ENCODE peak calls at places on chromosomes 12 and 14, in nine cellular contexts. One of them, this sample, is unnamed.

GRCh38 chr14:60585676-60586075 is 63.6 kb downstream of the SIX1 start:
- DNase-seq in fibroblast of the aortic adventitia: no peak
- DNase-seq in esophagus squamous epithelium: no peak
- DNase-seq in AG04450: no peak
- DNase-seq in fibroblast of pulmonary artery: no peak
- DNase-seq in AG04449: no peak
- DNase-seq in lower leg skin: no peak
- DNase-seq in GM12865: no peak
- DNase-seq in left ventricle myocardium inferior: no peak
- DNase-seq in this sample: no peak

GRCh38 chr14:61227893-61228591 is 53.1 kb downstream of the TMEM30B start:
- DNase-seq in fibroblast of the aortic adventitia: no peak
- DNase-seq in esophagus squamous epithelium: no peak
- DNase-seq in AG04450: no peak
- DNase-seq in fibroblast of pulmonary artery: no peak
- DNase-seq in AG04449: no peak
- DNase-seq in lower leg skin: no peak
- DNase-seq in GM12865: no peak
- DNase-seq in left ventricle myocardium inferior: no peak
- DNase-seq in this sample: no peak

GRCh38 chr14:85762523-85762922 is 232.6 kb downstream of the FLRT2 start:
- DNase-seq in fibroblast of the aortic adventitia: no peak
- DNase-seq in esophagus squamous epithelium: no peak
- DNase-seq in AG04450: no peak
- DNase-seq in fibroblast of pulmonary artery: no peak
- DNase-seq in AG04449: no peak
- DNase-seq in lower leg skin: no peak
- DNase-seq in GM12865: no peak
- DNase-seq in left ventricle myocardium inferior: no peak
- DNase-seq in this sample: no peak

GRCh38 chr14:105473677-105474477 is 744 bp upstream of the CRIP2 start:
- DNase-seq in fibroblast of the aortic adventitia: peak; percentile 67
- DNase-seq in esophagus squamous epithelium: peak; percentile 41
- DNase-seq in AG04450: peak; percentile 61
- DNase-seq in fibroblast of pulmonary artery: peak; percentile 91
- DNase-seq in AG04449: no peak
- DNase-seq in lower leg skin: peak; percentile 83
- DNase-seq in GM12865: no peak
- DNase-seq in left ventricle myocardium inferior: peak; percentile 97
- DNase-seq in this sample: peak; percentile 74

GRCh38 chr12:54374555-54375257 is 9.8 kb downstream of the ZNF385A start:
- DNase-seq in fibroblast of the aortic adventitia: no peak
- DNase-seq in esophagus squamous epithelium: no peak
- DNase-seq in AG04450: no peak
- DNase-seq in fibroblast of pulmonary artery: no peak
- DNase-seq in AG04449: no peak
- DNase-seq in lower leg skin: no peak
- DNase-seq in GM12865: no peak
- DNase-seq in left ventricle myocardium inferior: peak; percentile 63
- DNase-seq in this sample: no peak

GRCh38 chr12:110039085-110039807 is 9.1 kb downstream of the C12orf76 start:
- DNase-seq in fibroblast of the aortic adventitia: peak; percentile 96
- DNase-seq in esophagus squamous epithelium: no peak
- DNase-seq in AG04450: peak; percentile 95
- DNase-seq in fibroblast of pulmonary artery: peak; percentile 95
- DNase-seq in AG04449: peak; percentile 91
- DNase-seq in lower leg skin: no peak
- DNase-seq in GM12865: peak; percentile 10
- DNase-seq in left ventricle myocardium inferior: no peak
- DNase-seq in this sample: peak; percentile 99

GRCh38 chr12:31009976-31010375 is 63.7 kb upstream of the DDX11 start:
- DNase-seq in fibroblast of the aortic adventitia: no peak
- DNase-seq in esophagus squamous epithelium: no peak
- DNase-seq in AG04450: no peak
- DNase-seq in fibroblast of pulmonary artery: no peak
- DNase-seq in AG04449: no peak
- DNase-seq in lower leg skin: no peak
- DNase-seq in GM12865: no peak
- DNase-seq in left ventricle myocardium inferior: no peak
- DNase-seq in this sample: no peak

GRCh38 chr12:5787828-5788227 is 157.2 kb downstream of the ANO2 start:
- DNase-seq in fibroblast of the aortic adventitia: no peak
- DNase-seq in esophagus squamous epithelium: no peak
- DNase-seq in AG04450: no peak
- DNase-seq in fibroblast of pulmonary artery: no peak
- DNase-seq in AG04449: no peak
- DNase-seq in lower leg skin: no peak
- DNase-seq in GM12865: no peak
- DNase-seq in left ventricle myocardium inferior: no peak
- DNase-seq in this sample: no peak

GRCh38 chr14:93381644-93382043 is 34.7 kb downstream of the COX8C start:
- DNase-seq in fibroblast of the aortic adventitia: no peak
- DNase-seq in esophagus squamous epithelium: no peak
- DNase-seq in AG04450: no peak
- DNase-seq in fibroblast of pulmonary artery: no peak
- DNase-seq in AG04449: no peak
- DNase-seq in lower leg skin: no peak
- DNase-seq in GM12865: peak; percentile 48
- DNase-seq in left ventricle myocardium inferior: no peak
- DNase-seq in this sample: no peak

GRCh38 chr12:27355979-27356378 is 23.3 kb downstream of the BMAL2 start:
- DNase-seq in fibroblast of the aortic adventitia: peak; percentile 40
- DNase-seq in esophagus squamous epithelium: no peak
- DNase-seq in AG04450: no peak
- DNase-seq in fibroblast of pulmonary artery: no peak
- DNase-seq in AG04449: no peak
- DNase-seq in lower leg skin: no peak
- DNase-seq in GM12865: no peak
- DNase-seq in left ventricle myocardium inferior: no peak
- DNase-seq in this sample: no peak

GRCh38 chr12:49842519-49843352 is at the start of gene BCDIN3D:
- DNase-seq in fibroblast of the aortic adventitia: peak; percentile 91
- DNase-seq in esophagus squamous epithelium: peak; percentile 66
- DNase-seq in AG04450: peak; percentile 65
- DNase-seq in fibroblast of pulmonary artery: peak; percentile 93
- DNase-seq in AG04449: peak; percentile 29
- DNase-seq in lower leg skin: peak; percentile 91
- DNase-seq in GM12865: peak; percentile 94
- DNase-seq in left ventricle myocardium inferior: peak; percentile 93
- DNase-seq in this sample: peak; percentile 90

GRCh38 chr12:78703820-78704525 is 160.6 kb upstream of the SYT1 start:
- DNase-seq in fibroblast of the aortic adventitia: peak; percentile 85
- DNase-seq in esophagus squamous epithelium: no peak
- DNase-seq in AG04450: peak; percentile 48
- DNase-seq in fibroblast of pulmonary artery: peak; percentile 80
- DNase-seq in AG04449: peak; percentile 73
- DNase-seq in lower leg skin: no peak
- DNase-seq in GM12865: no peak
- DNase-seq in left ventricle myocardium inferior: no peak
- DNase-seq in this sample: peak; percentile 82

GRCh38 chr14:24895243-24895583 is 154.7 kb downstream of the STXBP6 start:
- DNase-seq in fibroblast of the aortic adventitia: no peak
- DNase-seq in esophagus squamous epithelium: no peak
- DNase-seq in AG04450: no peak
- DNase-seq in fibroblast of pulmonary artery: peak; percentile 6
- DNase-seq in AG04449: no peak
- DNase-seq in lower leg skin: no peak
- DNase-seq in GM12865: no peak
- DNase-seq in left ventricle myocardium inferior: no peak
- DNase-seq in this sample: peak; percentile 86

GRCh38 chr14:50018236-50019210 is 97.8 kb downstream of the VCPKMT start:
- DNase-seq in fibroblast of the aortic adventitia: peak; percentile 75
- DNase-seq in esophagus squamous epithelium: no peak
- DNase-seq in AG04450: no peak
- DNase-seq in fibroblast of pulmonary artery: no peak
- DNase-seq in AG04449: no peak
- DNase-seq in lower leg skin: no peak
- DNase-seq in GM12865: no peak
- DNase-seq in left ventricle myocardium inferior: no peak
- DNase-seq in this sample: peak; percentile 43

GRCh38 chr14:73888460-73888725 is 1.7 kb downstream of the ZNF410 start:
- DNase-seq in fibroblast of the aortic adventitia: peak; percentile 43
- DNase-seq in esophagus squamous epithelium: no peak
- DNase-seq in AG04450: no peak
- DNase-seq in fibroblast of pulmonary artery: peak; percentile 20
- DNase-seq in AG04449: no peak
- DNase-seq in lower leg skin: no peak
- DNase-seq in GM12865: no peak
- DNase-seq in left ventricle myocardium inferior: no peak
- DNase-seq in this sample: peak; percentile 49

DNA sequence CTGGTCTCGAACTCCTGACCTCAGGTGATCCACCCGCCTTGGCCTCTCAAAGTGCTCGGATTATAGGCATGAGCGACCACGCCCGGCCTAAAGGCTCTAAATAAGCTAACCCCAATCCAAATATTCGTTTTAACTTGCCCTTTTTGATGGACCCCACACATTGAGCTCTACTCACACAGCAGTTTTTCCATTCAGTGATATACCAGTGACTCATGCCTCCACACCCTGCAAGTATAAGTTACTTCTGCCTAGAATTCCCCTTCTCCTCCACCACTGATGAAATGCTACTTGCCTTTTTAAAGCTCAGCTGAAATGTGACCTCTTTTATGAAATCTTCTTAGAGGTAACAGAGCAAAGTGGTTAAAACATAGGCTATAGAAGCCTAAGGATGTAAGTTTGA is 68.8 kb downstream of the EXOC5 start:
- DNase-seq in fibroblast of the aortic adventitia: peak; percentile 59
- DNase-seq in esophagus squamous epithelium: no peak
- DNase-seq in AG04450: no peak
- DNase-seq in fibroblast of pulmonary artery: peak; percentile 54
- DNase-seq in AG04449: peak; percentile 46
- DNase-seq in lower leg skin: no peak
- DNase-seq in GM12865: no peak
- DNase-seq in left ventricle myocardium inferior: no peak
- DNase-seq in this sample: peak; percentile 10
- H3K4me3 ChIP-seq in fibroblast of the aortic adventitia: no peak overlapping the region
- H3K4me3 ChIP-seq in esophagus squamous epithelium: no peak overlapping the region
- H3K4me3 ChIP-seq in AG04450: no peak overlapping the region
- H3K4me3 ChIP-seq in fibroblast of pulmonary artery: no peak overlapping the region
- H3K4me3 ChIP-seq in AG04449: no peak overlapping the region
- H3K4me3 ChIP-seq in lower leg skin: no peak overlapping the region
- H3K4me3 ChIP-seq in GM12865: no peak overlapping the region
- H3K4me3 ChIP-seq in left ventricle myocardium inferior: no peak overlapping the region
- H3K4me3 ChIP-seq in this sample: no peak overlapping the region

GRCh38 chr12:1661553-1662335 is 29.1 kb upstream of the ADIPOR2 start:
- DNase-seq in fibroblast of the aortic adventitia: peak; percentile 56
- DNase-seq in esophagus squamous epithelium: peak; percentile 62
- DNase-seq in AG04450: peak; percentile 76
- DNase-seq in fibroblast of pulmonary artery: peak; percentile 93
- DNase-seq in AG04449: peak; percentile 57
- DNase-seq in lower leg skin: peak; percentile 87
- DNase-seq in GM12865: peak; percentile 87
- DNase-seq in left ventricle myocardium inferior: peak; percentile 90
- DNase-seq in this sample: peak; percentile 93
- TF ChIP-seq CTCF in fibroblast of the aortic adventitia: no peak
- TF ChIP-seq CTCF in esophagus squamous epithelium: no peak
- TF ChIP-seq CTCF in AG04450: no peak
- TF ChIP-seq CTCF in fibroblast of pulmonary artery: no peak
- TF ChIP-seq CTCF in AG04449: no peak
- TF ChIP-seq CTCF in lower leg skin: no peak
- TF ChIP-seq CTCF in GM12865: no peak
- TF ChIP-seq CTCF in left ventricle myocardium inferior: no peak
- TF ChIP-seq CTCF in this sample: no peak

GRCh38 chr12:3990356-3990975 is 117.3 kb upstream of the PARP11 start:
- DNase-seq in fibroblast of the aortic adventitia: no peak
- DNase-seq in esophagus squamous epithelium: no peak
- DNase-seq in AG04450: no peak
- DNase-seq in fibroblast of pulmonary artery: no peak
- DNase-seq in AG04449: no peak
- DNase-seq in lower leg skin: no peak
- DNase-seq in GM12865: no peak
- DNase-seq in left ventricle myocardium inferior: no peak
- DNase-seq in this sample: no peak

GRCh38 chr12:3987571-3987970 is 114.4 kb upstream of the PARP11 start:
- DNase-seq in fibroblast of the aortic adventitia: no peak
- DNase-seq in esophagus squamous epithelium: no peak
- DNase-seq in AG04450: no peak
- DNase-seq in fibroblast of pulmonary artery: no peak
- DNase-seq in AG04449: no peak
- DNase-seq in lower leg skin: no peak
- DNase-seq in GM12865: no peak
- DNase-seq in left ventricle myocardium inferior: no peak
- DNase-seq in this sample: no peak

GRCh38 chr12:3991798-3992580 is 118.8 kb upstream of the PARP11 start:
- DNase-seq in fibroblast of the aortic adventitia: no peak
- DNase-seq in esophagus squamous epithelium: no peak
- DNase-seq in AG04450: no peak
- DNase-seq in fibroblast of pulmonary artery: no peak
- DNase-seq in AG04449: no peak
- DNase-seq in lower leg skin: no peak
- DNase-seq in GM12865: no peak
- DNase-seq in left ventricle myocardium inferior: no peak
- DNase-seq in this sample: no peak

GRCh38 chr12:3989218-3989550 is 116.0 kb upstream of the PARP11 start:
- DNase-seq in fibroblast of the aortic adventitia: no peak
- DNase-seq in esophagus squamous epithelium: no peak
- DNase-seq in AG04450: no peak
- DNase-seq in fibroblast of pulmonary artery: no peak
- DNase-seq in AG04449: no peak
- DNase-seq in lower leg skin: no peak
- DNase-seq in GM12865: no peak
- DNase-seq in left ventricle myocardium inferior: no peak
- DNase-seq in this sample: no peak

GRCh38 chr12:3988519-3989217 is 115.5 kb upstream of the PARP11 start:
- DNase-seq in fibroblast of the aortic adventitia: no peak
- DNase-seq in esophagus squamous epithelium: no peak
- DNase-seq in AG04450: no peak
- DNase-seq in fibroblast of pulmonary artery: no peak
- DNase-seq in AG04449: no peak
- DNase-seq in lower leg skin: no peak
- DNase-seq in GM12865: peak; percentile 37
- DNase-seq in left ventricle myocardium inferior: no peak
- DNase-seq in this sample: no peak
- H3K4me3 ChIP-seq in fibroblast of the aortic adventitia: no peak overlapping the region
- H3K4me3 ChIP-seq in esophagus squamous epithelium: no peak overlapping the region
- H3K4me3 ChIP-seq in AG04450: no peak overlapping the region
- H3K4me3 ChIP-seq in fibroblast of pulmonary artery: no peak overlapping the region
- H3K4me3 ChIP-seq in AG04449: no peak overlapping the region
- H3K4me3 ChIP-seq in lower leg skin: no peak overlapping the region
- H3K4me3 ChIP-seq in GM12865: no peak overlapping the region
- H3K4me3 ChIP-seq in left ventricle myocardium inferior: no peak overlapping the region
- H3K4me3 ChIP-seq in this sample: no peak overlapping the region

DNA sequence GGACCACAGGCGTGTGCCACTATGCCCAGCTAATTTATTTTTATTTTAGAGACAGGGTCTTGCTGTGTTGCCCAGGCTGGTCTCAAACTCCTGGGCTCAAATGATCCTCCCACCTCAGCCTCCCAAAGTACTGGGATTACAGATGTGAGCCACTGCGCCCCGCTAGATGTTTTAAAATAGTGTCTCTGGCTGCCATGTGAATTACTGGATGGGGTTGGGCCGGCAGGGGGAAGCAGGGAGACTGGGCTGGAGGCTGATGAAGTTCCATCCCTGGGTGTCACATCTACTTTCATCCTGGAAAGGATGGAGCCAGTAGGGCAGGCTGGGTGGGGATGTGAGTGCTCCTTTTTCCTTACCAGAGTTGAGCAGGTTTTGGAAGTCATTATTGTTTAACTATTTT is 46.1 kb downstream of the DNAH10 start:
- DNase-seq in fibroblast of the aortic adventitia: no peak
- DNase-seq in esophagus squamous epithelium: no peak
- DNase-seq in AG04450: no peak
- DNase-seq in fibroblast of pulmonary artery: peak; percentile 15
- DNase-seq in AG04449: no peak
- DNase-seq in lower leg skin: no peak
- DNase-seq in GM12865: peak; percentile 5
- DNase-seq in left ventricle myocardium inferior: no peak
- DNase-seq in this sample: peak; percentile 31
- TF ChIP-seq CTCF in fibroblast of the aortic adventitia: peak; percentile 35
- TF ChIP-seq CTCF in esophagus squamous epithelium: peak; percentile 11
- TF ChIP-seq CTCF in AG04450: peak; percentile 32
- TF ChIP-seq CTCF in fibroblast of pulmonary artery: peak; percentile 30
- TF ChIP-seq CTCF in AG04449: peak; percentile 32
- TF ChIP-seq CTCF in lower leg skin: no peak
- TF ChIP-seq CTCF in GM12865: peak; percentile 24
- TF ChIP-seq CTCF in left ventricle myocardium inferior: peak; percentile 30
- TF ChIP-seq CTCF in this sample: peak; percentile 47